ENCODE peak calls at places on chromosome 1, in ten cellular contexts. D is A549, J is stomach, P is sigmoid colon, I is body of pancreas, L is transverse colon, S is breast epithelium, H is upper lobe of left lung, U is esophagus squamous epithelium, E is ovary. Q is an unnamed sample.
A peak's percentile ranks its signal among the peaks of the same experiment; 100 is the strongest.

GRCh38 chr1:156746716-156747631 is 4.5 kb downstream of the HDGF start:
- DNase-seq in D (peak; percentile 95), J (peak; percentile 88), P (peak; percentile 98), I (peak; percentile 93), L (peak; percentile 93), S (peak; percentile 97), H (peak; percentile 96), U (no peak), E (peak; percentile 99), Q (peak; percentile 93)

GRCh38 chr1:151990856-151991198 is 2.8 kb downstream of the S100A10 start:
- DNase-seq in D (peak; percentile 70), J (peak; percentile 55), P (peak; percentile 74), I (peak; percentile 55), L (peak; percentile 71), S (peak; percentile 64), H (no peak), U (no peak), E (peak; percentile 68), Q (no peak)

GRCh38 chr1:191151321-191151807 is 673.7 kb upstream of the BRINP3 start:
- DNase-seq in D (no peak), J (no peak), P (no peak), I (no peak), L (no peak), S (no peak), H (peak; percentile 77), U (no peak), E (no peak), Q (no peak)

GRCh38 chr1:14924012-14924452 is 229.5 kb upstream of the TMEM51 start:
- DNase-seq in D (peak; percentile 42), J (peak; percentile 75), P (peak; percentile 89), I (peak; percentile 80), L (peak; percentile 67), S (peak; percentile 73), H (peak; percentile 92), U (no peak), E (peak; percentile 79), Q (peak; percentile 93)

GRCh38 chr1:998905-999796 is 746 bp downstream of the HES4 start:
- DNase-seq in D (no peak), J (no peak), P (peak; percentile 78), I (no peak), L (no peak), S (no peak), H (peak; percentile 89), U (no peak), E (no peak), Q (peak; percentile 89)

GRCh38 chr1:67175713-67176112 is 9.5 kb downstream of the IL23R start:
- DNase-seq in D (no peak), J (no peak), P (no peak), I (no peak), L (no peak), S (no peak), H (no peak), U (no peak), E (no peak), Q (no peak)

GRCh38 chr1:165069829-165070228 is 286.7 kb downstream of the LMX1A start:
- DNase-seq in D (no peak), J (no peak), P (no peak), I (no peak), L (peak; percentile 36), S (no peak), H (no peak), U (no peak), E (no peak), Q (no peak)

GRCh38 chr1:42081475-42081874 is 71.7 kb upstream of the GUCA2B start:
- DNase-seq in D (no peak), J (peak; percentile 73), P (no peak), I (peak; percentile 88), L (peak; percentile 75), S (peak; percentile 70), H (no peak), U (no peak), E (no peak), Q (no peak)

GRCh38 chr1:71193153-71193552 is 112.3 kb upstream of the ZRANB2 start:
- DNase-seq in D (no peak), J (no peak), P (no peak), I (no peak), L (no peak), S (no peak), H (no peak), U (no peak), E (peak; percentile 52), Q (no peak)

GRCh38 chr1:172002725-172003345 is 161.5 kb downstream of the DNM3 start:
- DNase-seq in D (peak; percentile 69), J (no peak), P (no peak), I (peak; percentile 23), L (peak; percentile 14), S (no peak), H (no peak), U (no peak), E (peak; percentile 36), Q (no peak)

GRCh38 chr1:103459385-103459784 is 66.1 kb upstream of the RNPC3 start:
- DNase-seq in D (no peak), J (no peak), P (no peak), I (no peak), L (no peak), S (no peak), H (no peak), U (no peak), E (no peak), Q (no peak)

GRCh38 chr1:200302893-200303250 is 107.0 kb downstream of the ZNF281 start:
- DNase-seq in D (peak; percentile 47), J (peak; percentile 37), P (no peak), I (peak; percentile 61), L (no peak), S (no peak), H (peak; percentile 34), U (no peak), E (no peak), Q (no peak)

GRCh38 chr1:100277866-100278265 is 11.8 kb downstream of the RTCA start:
- DNase-seq in D (peak; percentile 10), J (no peak), P (no peak), I (no peak), L (no peak), S (no peak), H (no peak), U (no peak), E (no peak), Q (no peak)

GRCh38 chr1:179926494-179927205 is 28.0 kb upstream of the CEP350 start:
- DNase-seq in D (peak; percentile 6), J (no peak), P (no peak), I (no peak), L (no peak), S (no peak), H (no peak), U (no peak), E (no peak), Q (no peak)

GRCh38 chr1:154502066-154502741 is at the start of the genes SHE and TDRD10:
- DNase-seq in D (no peak), J (no peak), P (no peak), I (no peak), L (peak; percentile 9), S (no peak), H (peak; percentile 92), U (no peak), E (peak; percentile 25), Q (peak; percentile 89)

GRCh38 chr1:33256701-33257387 is 552 bp downstream of the ZNF362 start:
- DNase-seq in D (peak; percentile 83), J (peak; percentile 78), P (no peak), I (peak; percentile 78), L (peak; percentile 76), S (peak; percentile 69), H (peak; percentile 89), U (peak; percentile 11), E (peak; percentile 57), Q (peak; percentile 90)

GRCh38 chr1:5751833-5752714 is 240.2 kb downstream of the NPHP4 start:
- DNase-seq in D (no peak), J (no peak), P (peak; percentile 35), I (no peak), L (no peak), S (peak; percentile 19), H (peak; percentile 25), U (no peak), E (no peak), Q (no peak)

GRCh38 chr1:52574594-52574993 is 21.7 kb upstream of the TUT4 start:
- DNase-seq in D (peak; percentile 66), J (no peak), P (no peak), I (no peak), L (no peak), S (no peak), H (no peak), U (no peak), E (no peak), Q (no peak)

GRCh38 chr1:46131727-46132528 is 501 bp downstream of the PIK3R3 start:
- DNase-seq in D (peak; percentile 1), J (peak; percentile 38), P (peak; percentile 65), I (peak; percentile 27), L (peak; percentile 46), S (no peak), H (no peak), U (no peak), E (peak; percentile 18), Q (no peak)

GRCh38 chr1:22117238-22117637 is 25.7 kb downstream of the WNT4 start:
- DNase-seq in D (no peak), J (no peak), P (peak; percentile 48), I (no peak), L (no peak), S (no peak), H (no peak), U (no peak), E (peak; percentile 16), Q (no peak)
- TF ChIP-seq CTCF in D (no peak), J (no peak), P (no peak), I (no peak), L (no peak), S (no peak), H (no peak), U (no peak), E (no peak), Q (no peak)

DNA sequence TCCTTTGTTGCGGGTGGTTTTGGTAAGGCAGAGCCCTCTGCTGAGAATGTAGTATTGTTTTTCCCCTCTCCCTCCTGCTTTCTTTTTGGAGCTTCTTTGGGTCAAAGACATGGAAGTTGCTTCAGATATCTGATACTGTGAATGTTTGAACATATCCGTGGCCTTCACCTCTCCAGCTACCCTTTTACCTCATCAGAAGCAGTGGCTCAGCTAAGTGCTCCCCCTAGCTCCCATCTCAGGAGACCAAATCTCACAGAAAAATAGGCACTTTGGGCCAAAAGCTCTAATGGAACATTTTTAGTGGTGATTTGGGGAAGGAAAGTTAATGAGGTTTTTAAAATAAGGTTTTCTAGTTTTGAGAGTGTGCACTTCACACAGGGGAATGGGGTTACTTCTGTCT is 6.3 kb downstream of the TMEM200B start:
- DNase-seq in D (no peak), J (no peak), P (no peak), I (no peak), L (no peak), S (no peak), H (no peak), U (no peak), E (peak; percentile 59), Q (no peak)
- H3K4me3 ChIP-seq in D (no peak overlapping the region), J (no peak overlapping the region), P (no peak overlapping the region), I (no peak overlapping the region), L (no peak overlapping the region), S (no peak overlapping the region), H (no peak overlapping the region), U (no peak overlapping the region), E (no peak overlapping the region), Q (no peak overlapping the region)

GRCh38 chr1:114040273-114041043 is 61.2 kb downstream of the OLFML3 start:
- DNase-seq in D (no peak), J (no peak), P (no peak), I (no peak), L (no peak), S (no peak), H (no peak), U (no peak), E (no peak), Q (no peak)
- TF ChIP-seq POLR2A in D (no peak), J (no peak), P (no peak), I (no peak), L (no peak), S (no peak), H (no peak), U (no peak), E (no peak), Q (no peak)

GRCh38 chr1:110477445-110477957 is 26.6 kb downstream of the PROK1 start:
- DNase-seq in D (peak; percentile 57), J (no peak), P (no peak), I (no peak), L (no peak), S (no peak), H (no peak), U (no peak), E (no peak), Q (no peak)
- TF ChIP-seq CTCF in D (peak; percentile 23), J (no peak), P (no peak), I (no peak), L (no peak), S (no peak), H (no peak), U (peak; percentile 37), E (no peak), Q (no peak)

Q was measured in lower leg skin.